ENCODE peak calls at places on chromosomes 1 and 21, in seven cellular contexts. S, E, N, X, M, P and D are unnamed samples.

GRCh38 chr1:94113592-94114322 is 7.2 kb downstream of the ABCA4 start:
- DNase-seq in S (no peak), E (no peak), N (no peak), X (no peak), M (no peak), P (no peak), D (no peak)

GRCh38 chr1:39129514-39129913 is 75.0 kb upstream of the MACF1 start:
- DNase-seq in S (no peak), E (no peak), N (no peak), X (no peak), M (no peak), P (no peak), D (no peak)

GRCh38 chr21:15437873-15438272 is 291.9 kb upstream of the USP25 start:
- DNase-seq in S (no peak), E (no peak), N (no peak), X (no peak), M (no peak), P (no peak), D (peak)

GRCh38 chr1:112707217-112708001 is 482 bp upstream of the RHOC start:
- DNase-seq in S (peak), E (peak), N (peak), X (peak), M (peak), P (peak), D (peak)

GRCh38 chr1:210600421-210601195 is 271.9 kb downstream of the HHAT start:
- DNase-seq in S (no peak), E (no peak), N (no peak), X (no peak), M (no peak), P (peak), D (no peak)

GRCh38 chr1:100328133-100328532 is 24.2 kb upstream of the CDC14A start:
- DNase-seq in S (no peak), E (no peak), N (no peak), X (no peak), M (no peak), P (no peak), D (no peak)

GRCh38 chr1:10975567-10976326 is 36.7 kb upstream of the TARDBP start:
- DNase-seq in S (no peak), E (no peak), N (no peak), X (peak), M (peak), P (peak), D (peak)

GRCh38 chr21:45277101-45278045 is 10.3 kb downstream of the POFUT2 start:
- DNase-seq in S (no peak), E (peak), N (no peak), X (no peak), M (no peak), P (no peak), D (no peak)

GRCh38 chr1:175150596-175151319 is 41.8 kb downstream of the KIAA0040 start:
- DNase-seq in S (no peak), E (no peak), N (no peak), X (peak), M (no peak), P (no peak), D (no peak)

GRCh38 chr1:175148068-175148467 is 44.5 kb downstream of the KIAA0040 start:
- DNase-seq in S (no peak), E (no peak), N (no peak), X (no peak), M (no peak), P (no peak), D (no peak)

GRCh38 chr1:175145899-175146298 is 46.7 kb downstream of the KIAA0040 start:
- DNase-seq in S (no peak), E (no peak), N (no peak), X (no peak), M (no peak), P (no peak), D (no peak)

GRCh38 chr1:175152006-175152652 is 40.4 kb downstream of the KIAA0040 start:
- DNase-seq in S (peak), E (peak), N (peak), X (peak), M (peak), P (peak), D (no peak)

DNA sequence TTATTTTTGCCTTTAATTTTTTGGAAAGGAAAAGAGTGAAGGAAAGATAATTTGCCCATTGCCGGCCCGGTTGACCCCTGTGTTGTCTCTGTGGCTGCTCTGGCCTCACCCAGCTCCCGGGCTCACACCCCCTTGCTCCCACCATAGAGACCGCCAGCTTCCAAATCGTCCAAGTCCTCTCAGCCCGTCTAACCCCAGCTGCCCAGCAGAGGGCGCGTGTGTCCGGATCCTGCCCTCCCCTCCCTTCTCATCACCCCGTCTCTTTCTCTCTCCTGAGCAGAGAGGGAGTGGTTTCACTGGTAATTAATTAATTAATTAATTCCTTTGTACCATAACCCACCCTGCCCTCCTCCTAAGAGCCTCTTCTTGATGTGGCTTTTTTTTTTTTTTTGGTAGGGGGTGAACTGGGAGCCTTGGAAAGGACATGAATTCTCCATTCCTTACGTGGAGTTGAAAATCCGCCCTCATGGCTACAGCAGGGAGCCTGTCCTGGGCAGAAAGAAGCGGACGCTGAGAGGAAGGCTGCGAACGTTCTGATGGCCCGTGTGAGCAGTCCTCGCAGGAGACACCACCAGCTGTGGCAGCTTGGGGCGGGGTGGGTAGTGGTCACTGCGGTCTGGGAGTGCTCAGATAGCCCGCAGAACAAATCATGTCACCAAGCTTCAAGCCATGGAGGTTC is 45.9 kb downstream of the KIAA0040 start:
- DNase-seq in S (peak), E (peak), N (peak), X (peak), M (peak), P (peak), D (no peak)
- H3K27ac ChIP-seq in S (no peak), E (no peak), N (no peak), X (no peak), M (no peak), P (no peak), D (no peak)

GRCh38 chr1:179813626-179814351 is 63.8 kb downstream of the TOR1AIP2 start:
- DNase-seq in S (no peak), E (no peak), N (no peak), X (no peak), M (no peak), P (no peak), D (no peak)

GRCh38 chr1:179812501-179813292 is 64.9 kb downstream of the TOR1AIP2 start:
- DNase-seq in S (no peak), E (no peak), N (no peak), X (no peak), M (no peak), P (no peak), D (no peak)

GRCh38 chr1:179815642-179816041 is 62.0 kb downstream of the TOR1AIP2 start:
- DNase-seq in S (no peak), E (no peak), N (no peak), X (no peak), M (no peak), P (no peak), D (no peak)

GRCh38 chr1:179816196-179816960 is 61.2 kb downstream of the TOR1AIP2 start:
- DNase-seq in S (no peak), E (no peak), N (no peak), X (no peak), M (peak), P (no peak), D (no peak)

GRCh38 chr1:179814513-179814838 is 63.1 kb downstream of the TOR1AIP2 start:
- DNase-seq in S (peak), E (no peak), N (no peak), X (no peak), M (no peak), P (no peak), D (no peak)
- H3K27ac ChIP-seq in S (no peak), E (no peak), N (no peak), X (no peak), M (no peak), P (no peak), D (no peak)

GRCh38 chr21:43919283-43919682 is 54.3 kb downstream of the AGPAT3 start:
- DNase-seq in S (no peak), E (no peak), N (no peak), X (no peak), M (no peak), P (no peak), D (no peak)

GRCh38 chr21:43916691-43917514 is 51.9 kb downstream of the AGPAT3 start:
- DNase-seq in S (no peak), E (no peak), N (no peak), X (no peak), M (no peak), P (no peak), D (no peak)

GRCh38 chr21:43918385-43918947 is 53.4 kb downstream of the AGPAT3 start:
- DNase-seq in S (no peak), E (no peak), N (no peak), X (no peak), M (no peak), P (no peak), D (no peak)

GRCh38 chr21:43916076-43916475 is 51.1 kb downstream of the AGPAT3 start:
- DNase-seq in S (no peak), E (no peak), N (no peak), X (no peak), M (no peak), P (no peak), D (no peak)

DNA sequence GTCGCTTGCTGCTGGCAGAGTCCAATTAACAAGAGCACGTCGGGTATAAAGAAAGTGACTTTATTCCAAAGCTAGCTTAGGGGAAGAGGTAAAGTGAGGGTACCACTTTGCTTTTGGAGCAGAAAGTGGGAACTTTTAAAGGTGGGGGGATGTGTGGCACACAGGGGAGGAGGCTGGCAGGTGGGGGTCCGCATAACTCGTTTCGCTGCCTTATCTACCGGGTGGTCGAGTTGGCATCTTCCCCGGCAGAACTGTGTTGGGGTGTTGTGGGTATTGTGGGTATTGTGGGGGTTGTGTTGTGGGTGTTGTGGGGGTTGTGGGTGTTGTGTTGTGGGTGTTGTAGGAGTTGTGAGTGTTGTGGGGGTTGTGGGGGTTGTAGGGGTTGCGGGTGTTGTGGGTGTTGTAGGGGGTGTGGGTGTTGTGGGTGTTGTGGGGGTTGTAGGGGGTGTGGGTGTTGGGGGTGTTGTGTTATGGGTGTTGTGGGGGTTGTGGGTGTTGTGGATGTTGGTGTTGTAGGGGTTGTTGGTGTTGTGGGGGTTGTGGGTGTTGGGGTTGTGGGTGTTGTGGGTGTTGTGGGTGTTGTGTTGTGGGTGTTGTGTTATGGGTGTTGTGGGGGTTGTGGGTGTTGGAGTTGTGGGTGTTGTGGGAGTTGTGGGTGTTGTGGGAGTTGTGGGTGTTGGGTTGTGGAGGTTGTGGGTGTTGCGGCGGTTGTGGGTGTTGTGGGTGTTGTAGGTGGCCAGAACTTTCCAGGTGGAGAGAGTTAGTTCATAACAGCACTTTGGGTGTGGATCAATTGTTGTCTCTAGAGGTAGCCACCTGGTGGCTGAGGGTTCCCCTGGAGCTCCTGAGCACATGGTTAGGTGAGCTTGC is 52.7 kb downstream of the AGPAT3 start:
- DNase-seq in S (no peak), E (no peak), N (no peak), X (no peak), M (no peak), P (no peak), D (no peak)
- H3K27ac ChIP-seq in S (no peak), E (no peak), N (no peak), X (no peak), M (peak), P (no peak), D (no peak)

DNA sequence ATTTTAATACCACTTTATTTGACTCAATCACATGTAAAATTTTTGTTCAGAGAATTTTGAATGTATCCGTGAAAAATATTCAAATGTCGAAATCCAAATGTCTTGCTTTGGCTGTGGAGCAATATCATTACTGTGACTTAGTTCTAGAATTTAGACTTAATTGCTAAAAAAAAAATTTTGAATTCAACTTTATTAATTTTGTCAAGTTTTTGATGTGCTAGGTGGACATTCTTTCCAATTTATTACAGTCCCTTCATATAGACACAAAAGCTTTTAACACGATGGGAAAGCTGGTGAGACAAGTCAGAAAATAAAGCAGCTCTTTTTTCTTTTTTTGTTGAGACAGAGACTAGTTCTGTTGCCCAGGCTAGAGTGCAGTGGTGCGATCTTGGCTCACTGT is 62.6 kb downstream of the DDR2 start:
- DNase-seq in S (no peak), E (no peak), N (no peak), X (no peak), M (no peak), P (no peak), D (no peak)
- H3K27ac ChIP-seq in S (no peak), E (no peak), N (no peak), X (no peak), M (peak), P (no peak), D (no peak)